ENCODE peak calls at places on chromosomes 3 and 15, in nine cellular contexts. W is PC-3, X is HepG2, S is AG04450, L is H9, C is suprapubic skin, A is A549, M is right lobe of liver, K is H1. Z is an unnamed sample.

GRCh38 chr3:90184861-90185260 is 1077.4 kb downstream of the EPHA3 start:
- DNase-seq in W (peak; percentile 49), X (no peak), S (no peak), L (no peak), C (no peak), A (peak; percentile 5), M (no peak), K (no peak), Z (no peak)

GRCh38 chr15:31164573-31164912 is 63.0 kb upstream of the TRPM1 start:
- DNase-seq in W (no peak), X (no peak), S (no peak), L (no peak), C (no peak), A (no peak), M (no peak), K (no peak), Z (no peak)

GRCh38 chr3:159741281-159741680 is 247.4 kb upstream of the IL12A start:
- DNase-seq in W (no peak), X (no peak), S (no peak), L (no peak), C (no peak), A (no peak), M (no peak), K (no peak), Z (no peak)

GRCh38 chr3:36679384-36680200 is 84.8 kb downstream of the DCLK3 start:
- DNase-seq in W (peak; percentile 82), X (no peak), S (peak; percentile 58), L (no peak), C (no peak), A (peak; percentile 46), M (no peak), K (no peak), Z (peak; percentile 59)

GRCh38 chr3:4670352-4670751 is 177.2 kb downstream of the ITPR1 start:
- DNase-seq in W (peak; percentile 57), X (peak; percentile 5), S (no peak), L (peak; percentile 52), C (no peak), A (peak; percentile 35), M (no peak), K (no peak), Z (peak; percentile 4)

GRCh38 chr3:189143321-189143720 is 28.4 kb upstream of the TPRG1 start:
- DNase-seq in W (peak; percentile 11), X (no peak), S (no peak), L (no peak), C (no peak), A (no peak), M (no peak), K (no peak), Z (no peak)

GRCh38 chr3:185335799-185336198 is 27.1 kb upstream of the MAP3K13 start:
- DNase-seq in W (peak; percentile 98), X (peak; percentile 86), S (no peak), L (no peak), C (no peak), A (peak; percentile 80), M (no peak), K (no peak), Z (peak; percentile 85)

GRCh38 chr3:139106013-139106932 is 61.6 kb upstream of the PRR23C start:
- DNase-seq in W (no peak), X (peak; percentile 49), S (no peak), L (peak; percentile 11), C (peak; percentile 40), A (no peak), M (no peak), K (no peak), Z (no peak)

GRCh38 chr3:95615592-95616310 is 1198.6 kb upstream of the EPHA6 start:
- DNase-seq in W (peak; percentile 81), X (no peak), S (no peak), L (no peak), C (no peak), A (peak; percentile 67), M (no peak), K (no peak), Z (no peak)

GRCh38 chr3:172577962-172578560 is 54.8 kb upstream of the TNFSF10 start:
- DNase-seq in W (no peak), X (no peak), S (no peak), L (no peak), C (no peak), A (no peak), M (no peak), K (no peak), Z (no peak)

GRCh38 chr3:32432045-32432710 is 40.5 kb downstream of the CMTM7 start:
- DNase-seq in W (no peak), X (no peak), S (no peak), L (no peak), C (no peak), A (no peak), M (no peak), K (peak; percentile 39), Z (no peak)

GRCh38 chr15:61556037-61556648 is 327.0 kb upstream of the RORA start:
- DNase-seq in W (peak; percentile 75), X (peak; percentile 14), S (no peak), L (no peak), C (no peak), A (no peak), M (no peak), K (no peak), Z (peak; percentile 33)

GRCh38 chr3:46209053-46209452 is 940 bp upstream of the CCR1 start:
- DNase-seq in W (no peak), X (no peak), S (no peak), L (no peak), C (no peak), A (no peak), M (no peak), K (no peak), Z (no peak)

GRCh38 chr3:121661376-121661775 is 673 bp upstream of the HCLS1 start:
- DNase-seq in W (no peak), X (no peak), S (no peak), L (no peak), C (no peak), A (no peak), M (no peak), K (no peak), Z (peak; percentile 41)

GRCh38 chr3:176840604-176841287 is 356.5 kb downstream of the TBL1XR1 start:
- DNase-seq in W (no peak), X (no peak), S (no peak), L (no peak), C (no peak), A (no peak), M (no peak), K (no peak), Z (no peak)

GRCh38 chr15:35306361-35306981 is 221.4 kb upstream of the NANOGP8 start:
- DNase-seq in W (peak; percentile 48), X (no peak), S (no peak), L (no peak), C (no peak), A (peak; percentile 65), M (peak; percentile 73), K (no peak), Z (peak; percentile 52)

GRCh38 chr15:90890839-90891238 is 6.5 kb downstream of the FES start:
- DNase-seq in W (no peak), X (no peak), S (no peak), L (no peak), C (peak; percentile 56), A (no peak), M (no peak), K (no peak), Z (no peak)

GRCh38 chr15:70584838-70585706 is 178.3 kb downstream of the UACA start:
- DNase-seq in W (peak; percentile 78), X (peak; percentile 84), S (no peak), L (peak; percentile 83), C (peak; percentile 34), A (peak; percentile 52), M (peak; percentile 37), K (peak; percentile 91), Z (peak; percentile 73)
- TF ChIP-seq CTCF in W (peak; percentile 34), X (peak; percentile 84), S (peak; percentile 58), L (peak; percentile 84), C (no peak), A (peak; percentile 89), M (peak; percentile 37), K (peak; percentile 72), Z (peak; percentile 10)

GRCh38 chr3:194057570-194058188 is 78.3 kb upstream of the HES1 start:
- DNase-seq in W (no peak), X (no peak), S (no peak), L (no peak), C (no peak), A (no peak), M (no peak), K (no peak), Z (no peak)

GRCh38 chr3:194061421-194062029 is 74.4 kb upstream of the HES1 start:
- DNase-seq in W (no peak), X (no peak), S (no peak), L (no peak), C (no peak), A (no peak), M (no peak), K (no peak), Z (no peak)

GRCh38 chr3:194056731-194057415 is 79.1 kb upstream of the HES1 start:
- DNase-seq in W (peak; percentile 56), X (no peak), S (no peak), L (peak; percentile 15), C (no peak), A (no peak), M (no peak), K (no peak), Z (no peak)

GRCh38 chr3:194054941-194055340 is 81.0 kb upstream of the HES1 start:
- DNase-seq in W (no peak), X (no peak), S (no peak), L (no peak), C (no peak), A (no peak), M (no peak), K (no peak), Z (no peak)

GRCh38 chr3:194058189-194058571 is 77.8 kb upstream of the HES1 start:
- DNase-seq in W (no peak), X (peak; percentile 65), S (no peak), L (peak; percentile 91), C (no peak), A (no peak), M (peak; percentile 80), K (peak; percentile 79), Z (peak; percentile 66)
- H3K27ac ChIP-seq in W (no peak overlapping the region), X (peak overlapping the region; percentile 73), S (no peak overlapping the region), L (no peak overlapping the region), C (no peak overlapping the region), A (peak overlapping the region; percentile 81), M (peak overlapping the region; percentile 63), K (no peak overlapping the region), Z (peak overlapping the region; percentile 67)

GRCh38 chr3:57112206-57112605 is 51.7 kb downstream of the SPATA12 start:
- DNase-seq in W (no peak), X (peak; percentile 13), S (no peak), L (peak; percentile 52), C (no peak), A (peak; percentile 23), M (no peak), K (no peak), Z (no peak)
- TF ChIP-seq CTCF in W (peak; percentile 55), X (peak; percentile 15), S (peak; percentile 15), L (peak; percentile 64), C (no peak), A (no peak), M (peak; percentile 8), K (peak; percentile 34), Z (no peak)

DNA sequence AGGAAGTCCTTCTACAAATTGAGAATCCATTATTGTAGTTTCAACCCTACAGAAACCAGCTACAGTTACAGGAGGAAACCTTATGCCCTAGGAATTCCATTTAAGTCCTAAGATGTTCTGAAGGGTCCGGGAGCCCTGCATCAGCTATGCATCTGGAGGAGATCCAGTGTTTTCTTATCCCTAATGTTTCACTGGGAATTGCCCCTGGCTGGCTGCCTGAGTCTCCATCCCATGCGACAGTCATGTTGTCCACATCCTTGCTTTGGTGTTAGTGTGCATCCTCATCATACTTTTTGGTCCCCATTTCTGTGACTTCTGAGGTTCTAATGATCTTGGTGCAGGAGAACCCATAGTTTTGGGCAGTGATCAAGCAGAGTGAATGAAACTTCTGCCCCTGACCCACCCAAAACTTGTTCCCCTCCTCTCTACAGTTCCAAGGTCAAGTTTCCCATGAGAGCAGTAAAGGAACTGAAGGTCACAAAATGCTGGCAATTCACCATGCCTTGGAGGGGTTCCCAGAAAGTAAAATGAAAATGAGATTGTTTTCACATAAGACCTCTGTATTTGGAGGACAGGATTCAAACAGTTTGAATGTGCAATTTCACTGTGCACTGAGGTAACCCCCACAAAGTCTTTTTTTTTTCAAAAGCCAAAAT is 121.9 kb upstream of the PHLDB2 start:
- DNase-seq in W (no peak), X (no peak), S (no peak), L (no peak), C (no peak), A (no peak), M (no peak), K (no peak), Z (no peak)
- H3K27ac ChIP-seq in W (peak overlapping the region; percentile 74), X (peak overlapping the region; percentile 22), S (no peak overlapping the region), L (no peak overlapping the region), C (no peak overlapping the region), A (peak overlapping the region; percentile 90), M (peak overlapping the region; percentile 95), K (no peak overlapping the region), Z (peak overlapping the region; percentile 76)

Z was measured in RWPE1.